ENCODE peak calls at places on chromosomes 12 and 14, in nine cellular contexts. T, N, Y, U, G, O, Q, X and A are unnamed samples.

GRCh38 chr12:26783133-26783531 is 49.9 kb downstream of the ITPR2 start:
- DNase-seq in T (no peak), N (no peak), G (no peak), O (no peak), Y (no peak), X (no peak), U (no peak), Q (no peak), A (no peak)

GRCh38 chr12:54463034-54463433 is 10.4 kb downstream of the GTSF1 start:
- DNase-seq in Y (peak; percentile 75), X (peak; percentile 38), T (no peak), O (no peak), Q (no peak), G (peak; percentile 81), U (peak; percentile 75), N (no peak), A (no peak)

GRCh38 chr12:113515082-113515856 is 43.6 kb upstream of the LHX5 start:
- DNase-seq in U (no peak), Y (no peak), G (no peak), O (no peak), T (no peak), X (no peak), Q (no peak), N (no peak), A (no peak)

GRCh38 chr14:89146291-89146690 is 270.7 kb downstream of the FOXN3 start:
- DNase-seq in Q (no peak), T (no peak), O (peak; percentile 14), U (no peak), G (no peak), X (no peak), Y (no peak), N (no peak), A (no peak)

GRCh38 chr12:43151406-43152080 is 400.5 kb downstream of the ADAMTS20 start:
- DNase-seq in N (no peak), O (no peak), U (no peak), X (peak; percentile 34), Y (peak; percentile 81), T (no peak), Q (no peak), G (peak; percentile 12), A (no peak)

GRCh38 chr14:89507926-89508460 is 91.0 kb upstream of the FOXN3 start:
- DNase-seq in X (peak; percentile 65), Q (peak; percentile 36), T (no peak), G (no peak), U (no peak), N (no peak), Y (no peak), O (peak; percentile 36), A (no peak)

GRCh38 chr12:132593938-132594358 is 16.4 kb downstream of the LRCOL1 start:
- DNase-seq in N (peak; percentile 74), Y (peak; percentile 33), O (peak; percentile 89), Q (peak; percentile 55), X (peak; percentile 60), U (peak; percentile 95), G (peak; percentile 88), T (peak; percentile 97), A (peak; percentile 93)

GRCh38 chr14:31951638-31951964 is 125.5 kb upstream of the ARHGAP5 start:
- DNase-seq in O (no peak), Y (no peak), X (no peak), G (no peak), T (no peak), U (no peak), Q (no peak), N (no peak), A (no peak)

GRCh38 chr12:121388421-121388981 is 11.4 kb upstream of the RNF34 start:
- DNase-seq in Y (peak; percentile 43), O (no peak), N (no peak), U (no peak), X (peak; percentile 87), T (no peak), Q (no peak), G (peak; percentile 68), A (no peak)